ENCODE peak calls at places on chromosome 12, in ten cellular contexts. G is GM12878, R is adrenal gland, Y is NB4, F is stomach, S is upper lobe of left lung, V is body of pancreas, P is A549, C is esophagus squamous epithelium, W is endothelial cell of umbilical vein. E is an unnamed sample.

GRCh38 chr12:6430990-6431353 is 13.8 kb upstream of the CD27 start:
- DNase-seq in S (no peak), C (no peak), R (no peak), P (no peak), V (no peak), Y (no peak), G (no peak), W (no peak), F (peak; percentile 15), E (no peak)

GRCh38 chr12:22588817-22589216 is 36.2 kb upstream of the ETNK1 start:
- DNase-seq in W (no peak), G (no peak), Y (no peak), R (no peak), F (no peak), S (no peak), V (peak; percentile 6), P (peak; percentile 36), C (no peak), E (no peak)

GRCh38 chr12:104763163-104763805 is 194.8 kb downstream of the SLC41A2 start:
- DNase-seq in Y (peak; percentile 92), S (no peak), F (no peak), R (no peak), W (no peak), G (no peak), C (no peak), P (no peak), V (peak; percentile 26), E (no peak)

GRCh38 chr12:47509398-47509851 is 196.4 kb downstream of the RPAP3 start:
- DNase-seq in G (no peak), F (no peak), C (no peak), V (no peak), W (peak; percentile 28), R (no peak), S (no peak), Y (no peak), P (no peak), E (no peak)

GRCh38 chr12:109697877-109698468 is 15.7 kb upstream of the FAM222A start:
- DNase-seq in S (no peak), F (no peak), P (no peak), G (no peak), R (no peak), Y (no peak), C (no peak), V (no peak), W (no peak), E (peak; percentile 93)

GRCh38 chr12:12919666-12920435 is 28.5 kb downstream of the GPRC5A start:
- DNase-seq in W (no peak), G (no peak), F (no peak), S (no peak), P (no peak), R (no peak), C (no peak), Y (no peak), V (no peak), E (no peak)

GRCh38 chr12:108599541-108599940 is 1.7 kb upstream of the TMEM119 start:
- DNase-seq in S (no peak), R (no peak), V (no peak), Y (no peak), C (no peak), G (no peak), F (no peak), W (no peak), P (no peak), E (no peak)

GRCh38 chr12:132401982-132402381 is 72.6 kb upstream of the GALNT9 start:
- DNase-seq in P (no peak), R (no peak), S (no peak), Y (no peak), W (no peak), G (no peak), F (no peak), C (no peak), V (no peak), E (no peak)

GRCh38 chr12:57416039-57416996 is 14.5 kb downstream of the R3HDM2 start:
- DNase-seq in Y (peak; percentile 24), V (no peak), P (no peak), S (no peak), F (no peak), C (no peak), G (no peak), R (no peak), W (no peak), E (no peak)

GRCh38 chr12:69701821-69702220 is 2.7 kb upstream of the BEST3 start:
- DNase-seq in S (no peak), Y (no peak), W (no peak), G (no peak), C (no peak), P (no peak), R (no peak), V (no peak), F (no peak), E (no peak)

GRCh38 chr12:111313833-111314259 is 55.0 kb downstream of the PHETA1 start:
- DNase-seq in R (peak; percentile 70), C (no peak), V (peak; percentile 64), W (peak; percentile 71), Y (peak; percentile 88), F (peak; percentile 70), S (no peak), P (peak; percentile 95), G (no peak), E (peak; percentile 81)

GRCh38 chr12:52191841-52192791 is at the start of gene KRT80:
- DNase-seq in S (peak; percentile 79), V (peak; percentile 97), P (peak; percentile 99), F (peak; percentile 89), Y (peak; percentile 20), G (no peak), R (peak; percentile 95), C (no peak), W (peak; percentile 98), E (peak; percentile 5)

GRCh38 chr12:79934309-79935020 is 432 bp downstream of the PPP1R12A start:
- DNase-seq in W (no peak), V (no peak), F (peak; percentile 39), R (peak; percentile 58), P (peak; percentile 19), S (peak; percentile 90), C (no peak), G (no peak), Y (peak; percentile 83), E (peak; percentile 76)

GRCh38 chr12:50991296-50991695 is 34.9 kb downstream of the SLC11A2 start:
- DNase-seq in C (no peak), P (no peak), Y (no peak), W (peak; percentile 57), G (no peak), R (no peak), F (no peak), V (no peak), S (no peak), E (no peak)
- TF ChIP-seq POLR2A in C (no peak), P (no peak), Y (no peak), W (no peak), G (no peak), R (no peak), F (no peak), V (no peak), S (no peak), E (peak; percentile 17)

DNA sequence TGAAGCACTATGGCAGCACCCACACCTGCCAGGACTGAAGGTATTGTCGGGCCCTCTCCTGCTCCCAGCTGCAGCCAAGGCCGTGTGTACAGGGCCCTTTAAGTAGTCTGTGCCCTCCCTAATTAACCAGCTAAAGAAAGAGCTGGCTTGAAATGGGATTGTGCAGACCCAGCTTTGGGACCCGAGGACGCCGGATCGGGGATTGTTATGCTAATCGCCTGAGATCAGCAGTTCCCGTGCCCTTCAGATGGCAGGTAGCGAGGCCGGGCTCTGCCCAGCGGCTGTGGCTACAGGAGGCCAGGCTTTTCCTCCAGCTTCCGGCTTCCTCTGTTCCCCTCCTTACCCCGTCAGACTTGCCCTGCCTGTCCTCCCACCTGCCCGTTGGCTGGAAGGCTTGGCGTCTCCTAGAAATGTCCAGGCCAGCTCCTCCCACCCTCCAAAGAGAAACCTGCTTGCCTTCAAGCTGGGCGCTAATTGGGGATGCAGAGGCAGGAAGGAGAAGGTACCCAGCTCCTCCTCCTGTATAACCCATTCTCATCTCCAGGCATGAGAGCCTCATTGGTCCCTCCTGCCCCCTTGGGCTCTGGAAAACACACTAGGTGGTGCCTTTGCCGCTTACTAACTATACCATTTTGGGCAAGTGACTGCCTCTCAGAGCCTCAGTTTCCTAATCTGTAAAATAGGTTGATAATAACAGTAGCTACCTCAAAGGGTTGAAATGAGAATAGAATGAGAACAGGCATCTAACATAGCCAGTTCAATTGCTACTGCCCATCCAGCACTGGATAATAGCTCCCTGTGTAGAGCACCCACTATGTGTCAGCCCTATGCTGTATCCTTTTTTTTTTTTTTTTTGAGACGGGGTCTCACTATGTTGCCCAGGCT is 25.8 kb upstream of the MSI1 start:
- DNase-seq in G (no peak), V (peak; percentile 90), P (no peak), S (peak; percentile 67), W (no peak), Y (no peak), F (peak; percentile 91), R (no peak), C (no peak), E (no peak)
- TF ChIP-seq POLR2A in G (no peak), V (peak; percentile 41), P (no peak), S (no peak), W (no peak), Y (no peak), F (no peak), R (no peak), C (no peak), E (no peak)

GRCh38 chr12:124921200-124922008 is 7.0 kb upstream of the UBC start:
- DNase-seq in F (peak; percentile 63), P (no peak), W (peak; percentile 72), V (peak; percentile 72), C (no peak), Y (peak; percentile 97), G (peak; percentile 97), R (peak; percentile 52), S (no peak), E (no peak)

GRCh38 chr12:124917135-124917840 is 2.8 kb upstream of the UBC start:
- DNase-seq in V (peak; percentile 99), G (peak; percentile 98), S (peak; percentile 93), W (peak; percentile 100), C (no peak), R (peak; percentile 96), F (peak; percentile 96), P (peak; percentile 77), Y (peak; percentile 100), E (no peak)

GRCh38 chr12:124920353-124920935 is 6.0 kb upstream of the UBC start:
- DNase-seq in W (no peak), P (no peak), Y (no peak), S (no peak), V (no peak), C (no peak), R (no peak), G (no peak), F (no peak), E (no peak)

GRCh38 chr12:124917841-124918621 is 3.6 kb upstream of the UBC start:
- DNase-seq in S (no peak), F (no peak), Y (peak; percentile 22), P (no peak), G (no peak), R (peak; percentile 24), W (no peak), C (no peak), V (no peak), E (no peak)

GRCh38 chr12:124919646-124920352 is 5.3 kb upstream of the UBC start:
- DNase-seq in P (no peak), F (no peak), V (no peak), W (peak; percentile 43), S (no peak), R (no peak), C (no peak), G (peak; percentile 76), Y (peak; percentile 44), E (no peak)
- TF ChIP-seq POLR2A in P (no peak), F (no peak), V (no peak), W (no peak), S (no peak), R (no peak), C (no peak), G (peak; percentile 38), Y (no peak), E (no peak)

GRCh38 chr12:106771425-106771824 is 3.1 kb upstream of the RIC8B start:
- DNase-seq in G (no peak), W (no peak), S (no peak), P (no peak), F (no peak), C (no peak), R (no peak), Y (no peak), V (no peak), E (no peak)
- TF ChIP-seq POLR2A in G (no peak), W (no peak), S (no peak), P (no peak), F (no peak), C (no peak), R (no peak), Y (no peak), V (no peak), E (no peak)

E was measured in erythroblast.